ENCODE peak calls at places on chromosomes 12 and 14, in six cellular contexts. H is heart left ventricle, U is upper lobe of right lung, A is tibial artery, W is lower lobe of right lung, P is left lung. M is an unnamed sample. For H3K27me3 and H3K4me1, the result is how much of the 10 kb centered on the place peaks cover.

GRCh38 chr12:108495054-108495453 is 20.0 kb upstream of the FICD start:
- DNase-seq in H (no peak), U (no peak), A (no peak), W (no peak), P (no peak), M (no peak)

GRCh38 chr14:72024043-72024407 is 91.8 kb downstream of the RGS6 start:
- DNase-seq in H (no peak), U (no peak), A (no peak), W (no peak), P (no peak), M (no peak)

GRCh38 chr12:93937812-93938211 is 210.6 kb upstream of the PLXNC1 start:
- DNase-seq in H (no peak), U (no peak), A (no peak), W (no peak), P (no peak), M (no peak)

GRCh38 chr12:75721790-75722189 is 210.4 kb upstream of the KRR1 start:
- DNase-seq in H (no peak), U (no peak), A (no peak), W (no peak), P (no peak), M (no peak)

GRCh38 chr14:104341532-104342434 is 203.4 kb downstream of the KIF26A start:
- DNase-seq in H (peak), U (peak), A (no peak), W (peak), P (peak), M (peak)

GRCh38 chr12:14408208-14408607 is 42.7 kb downstream of the ATF7IP start:
- DNase-seq in H (no peak), U (no peak), A (no peak), W (no peak), P (no peak), M (no peak)

GRCh38 chr14:51089278-51089677 is 5.6 kb downstream of the TRIM9 start:
- DNase-seq in H (no peak), U (no peak), A (no peak), W (no peak), P (no peak), M (no peak)

GRCh38 chr14:95774265-95775160 is 60.6 kb upstream of the TCL1A start:
- DNase-seq in H (no peak), U (no peak), A (no peak), W (no peak), P (no peak), M (no peak)

GRCh38 chr14:69083181-69083580 is 69.7 kb downstream of the DCAF5 start:
- DNase-seq in H (no peak), U (no peak), A (no peak), W (no peak), P (no peak), M (no peak)

GRCh38 chr14:50714452-50715073 is 46.5 kb upstream of the SAV1 start:
- DNase-seq in H (no peak), U (no peak), A (no peak), W (no peak), P (no peak), M (no peak)

GRCh38 chr14:48035836-48036235 is 360.4 kb upstream of the MDGA2 start:
- DNase-seq in H (no peak), U (peak), A (no peak), W (peak), P (peak), M (no peak)

GRCh38 chr14:49306152-49306751 is 279.9 kb downstream of the RPS29 start:
- DNase-seq in H (no peak), U (no peak), A (no peak), W (no peak), P (no peak), M (no peak)

GRCh38 chr12:131755305-131756113 is 44.6 kb downstream of the SFSWAP start:
- DNase-seq in H (no peak), U (no peak), A (no peak), W (no peak), P (no peak), M (no peak)

GRCh38 chr12:30019386-30020140 is 235.8 kb upstream of the TMTC1 start:
- DNase-seq in H (no peak), U (no peak), A (no peak), W (no peak), P (no peak), M (no peak)

GRCh38 chr12:76878899-76879709 is at the start of gene CSRP2:
- DNase-seq in H (peak), U (peak), A (peak), W (peak), P (peak), M (peak)
- TF ChIP-seq CTCF in H (peak), U (peak), A (peak), W (peak), P (no peak), M (no peak)

GRCh38 chr12:5898874-5899273 is 46.2 kb downstream of the ANO2 start:
- DNase-seq in H (no peak), U (no peak), A (no peak), W (no peak), P (no peak), M (no peak)

GRCh38 chr12:5900533-5901255 is 44.4 kb downstream of the ANO2 start:
- DNase-seq in H (no peak), U (no peak), A (no peak), W (no peak), P (no peak), M (no peak)

GRCh38 chr12:5902736-5903135 is 42.3 kb downstream of the ANO2 start:
- DNase-seq in H (no peak), U (no peak), A (no peak), W (no peak), P (no peak), M (no peak)

GRCh38 chr12:5904441-5904840 is 40.6 kb downstream of the ANO2 start:
- DNase-seq in H (no peak), U (peak), A (peak), W (no peak), P (no peak), M (no peak)

GRCh38 chr12:5901416-5901815 is 43.6 kb downstream of the ANO2 start:
- DNase-seq in H (no peak), U (no peak), A (no peak), W (no peak), P (no peak), M (no peak)
- H3K27me3 ChIP-seq in H (under half), U (under half), A (under half), W (under half), P (under half), M (under half)

DNA sequence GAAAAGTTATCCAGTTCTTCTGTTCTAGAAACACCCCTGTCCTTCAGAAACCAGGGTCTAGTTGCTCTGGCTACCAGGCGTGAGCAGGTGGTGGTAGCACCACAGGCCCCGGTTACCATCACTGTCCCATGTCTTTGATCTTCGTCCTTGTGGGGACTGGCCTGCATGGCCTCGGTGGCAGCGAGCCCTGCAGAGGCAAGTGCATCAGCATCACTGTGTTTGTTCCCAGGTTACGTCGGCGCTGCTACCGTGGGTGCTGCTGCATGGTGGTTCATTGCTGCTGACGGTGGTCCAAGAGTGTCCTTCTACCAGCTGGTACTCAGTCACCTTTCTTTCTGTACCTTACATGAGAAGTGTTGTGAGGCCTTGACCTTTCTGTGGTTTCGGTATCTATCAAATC is 58.9 kb downstream of the ANAPC7 start:
- DNase-seq in H (no peak), U (no peak), A (no peak), W (no peak), P (no peak), M (no peak)
- H3K4me1 ChIP-seq in H (under half), U (under half), A (under half), W (under half), P (under half), M (under half)

GRCh38 chr14:63840981-63841380 is 11.8 kb upstream of the SYNE2 start:
- DNase-seq in H (no peak), U (peak), A (no peak), W (peak), P (peak), M (no peak)
- TF ChIP-seq CTCF in H (peak), U (peak), A (no peak), W (peak), P (no peak), M (no peak)

M was measured in RWPE2.